ENCODE peak calls at places on chromosomes 7 and 10, in ten cellular contexts. One of them, this sample, is unnamed.
A peak's percentile ranks its signal among the peaks of the same experiment; 100 is the strongest.

GRCh38 chr7:155230169-155230593 is 67.5 kb upstream of the INSIG1 start:
- DNase-seq in mucosa of descending colon: no peak
- DNase-seq in epithelial cell of esophagus: peak; percentile 91
- DNase-seq in foreskin fibroblast: peak; percentile 96
- DNase-seq in WTC11: no peak
- DNase-seq in dorsolateral prefrontal cortex: peak; percentile 89
- DNase-seq in endothelial cell: no peak
- DNase-seq in AG10803: peak; percentile 99
- DNase-seq in IMR-90: peak; percentile 99
- DNase-seq in AG04450: peak; percentile 94
- DNase-seq in this sample: peak; percentile 88

GRCh38 chr7:32256376-32256775 is 186.2 kb upstream of the PDE1C start:
- DNase-seq in mucosa of descending colon: no peak
- DNase-seq in epithelial cell of esophagus: no peak
- DNase-seq in foreskin fibroblast: no peak
- DNase-seq in WTC11: no peak
- DNase-seq in dorsolateral prefrontal cortex: no peak
- DNase-seq in endothelial cell: no peak
- DNase-seq in AG10803: no peak
- DNase-seq in IMR-90: no peak
- DNase-seq in AG04450: no peak
- DNase-seq in this sample: no peak

GRCh38 chr7:77791336-77791735 is 6.9 kb downstream of the TMEM60 start:
- DNase-seq in mucosa of descending colon: no peak
- DNase-seq in epithelial cell of esophagus: no peak
- DNase-seq in foreskin fibroblast: no peak
- DNase-seq in WTC11: no peak
- DNase-seq in dorsolateral prefrontal cortex: no peak
- DNase-seq in endothelial cell: no peak
- DNase-seq in AG10803: no peak
- DNase-seq in IMR-90: no peak
- DNase-seq in AG04450: no peak
- DNase-seq in this sample: no peak

GRCh38 chr10:93580824-93581223 is 14.4 kb downstream of the FFAR4 start:
- DNase-seq in mucosa of descending colon: no peak
- DNase-seq in epithelial cell of esophagus: no peak
- DNase-seq in foreskin fibroblast: peak; percentile 44
- DNase-seq in WTC11: peak; percentile 31
- DNase-seq in dorsolateral prefrontal cortex: peak; percentile 67
- DNase-seq in endothelial cell: peak; percentile 21
- DNase-seq in AG10803: no peak
- DNase-seq in IMR-90: peak; percentile 33
- DNase-seq in AG04450: no peak
- DNase-seq in this sample: no peak

GRCh38 chr7:134892002-134892693 is 94.2 kb upstream of the AGBL3 start:
- DNase-seq in mucosa of descending colon: no peak
- DNase-seq in epithelial cell of esophagus: no peak
- DNase-seq in foreskin fibroblast: peak; percentile 86
- DNase-seq in WTC11: no peak
- DNase-seq in dorsolateral prefrontal cortex: no peak
- DNase-seq in endothelial cell: no peak
- DNase-seq in AG10803: peak; percentile 89
- DNase-seq in IMR-90: peak; percentile 54
- DNase-seq in AG04450: peak; percentile 48
- DNase-seq in this sample: peak; percentile 89

GRCh38 chr10:50396491-50397311 is 145.4 kb upstream of the ASAH2 start:
- DNase-seq in mucosa of descending colon: no peak
- DNase-seq in epithelial cell of esophagus: peak; percentile 55
- DNase-seq in foreskin fibroblast: peak; percentile 58
- DNase-seq in WTC11: no peak
- DNase-seq in dorsolateral prefrontal cortex: no peak
- DNase-seq in endothelial cell: no peak
- DNase-seq in AG10803: peak; percentile 56
- DNase-seq in IMR-90: peak; percentile 74
- DNase-seq in AG04450: no peak
- DNase-seq in this sample: no peak

GRCh38 chr7:14598978-14599377 is 303.6 kb downstream of the DGKB start:
- DNase-seq in mucosa of descending colon: no peak
- DNase-seq in epithelial cell of esophagus: peak; percentile 53
- DNase-seq in foreskin fibroblast: peak; percentile 82
- DNase-seq in WTC11: no peak
- DNase-seq in dorsolateral prefrontal cortex: no peak
- DNase-seq in endothelial cell: no peak
- DNase-seq in AG10803: peak; percentile 18
- DNase-seq in IMR-90: peak; percentile 60
- DNase-seq in AG04450: peak; percentile 21
- DNase-seq in this sample: no peak

GRCh38 chr10:9305018-9305655 is 1250.6 kb downstream of the GATA3 start:
- DNase-seq in mucosa of descending colon: no peak
- DNase-seq in epithelial cell of esophagus: peak; percentile 47
- DNase-seq in foreskin fibroblast: peak; percentile 49
- DNase-seq in WTC11: no peak
- DNase-seq in dorsolateral prefrontal cortex: no peak
- DNase-seq in endothelial cell: no peak
- DNase-seq in AG10803: peak; percentile 36
- DNase-seq in IMR-90: peak; percentile 19
- DNase-seq in AG04450: no peak
- DNase-seq in this sample: no peak

GRCh38 chr7:79507161-79507560 is 53.7 kb upstream of the MAGI2 start:
- DNase-seq in mucosa of descending colon: no peak
- DNase-seq in epithelial cell of esophagus: no peak
- DNase-seq in foreskin fibroblast: no peak
- DNase-seq in WTC11: no peak
- DNase-seq in dorsolateral prefrontal cortex: no peak
- DNase-seq in endothelial cell: no peak
- DNase-seq in AG10803: no peak
- DNase-seq in IMR-90: no peak
- DNase-seq in AG04450: no peak
- DNase-seq in this sample: no peak

GRCh38 chr10:88271736-88272135 is 311.4 kb downstream of the RNLS start:
- DNase-seq in mucosa of descending colon: no peak
- DNase-seq in epithelial cell of esophagus: peak; percentile 55
- DNase-seq in foreskin fibroblast: peak; percentile 73
- DNase-seq in WTC11: no peak
- DNase-seq in dorsolateral prefrontal cortex: no peak
- DNase-seq in endothelial cell: no peak
- DNase-seq in AG10803: peak; percentile 64
- DNase-seq in IMR-90: peak; percentile 43
- DNase-seq in AG04450: no peak
- DNase-seq in this sample: no peak

GRCh38 chr10:125118701-125119100 is 41.7 kb downstream of the CTBP2 start:
- DNase-seq in mucosa of descending colon: no peak
- DNase-seq in epithelial cell of esophagus: no peak
- DNase-seq in foreskin fibroblast: no peak
- DNase-seq in WTC11: no peak
- DNase-seq in dorsolateral prefrontal cortex: no peak
- DNase-seq in endothelial cell: no peak
- DNase-seq in AG10803: no peak
- DNase-seq in IMR-90: no peak
- DNase-seq in AG04450: no peak
- DNase-seq in this sample: no peak

GRCh38 chr7:7274782-7275181 is 92.4 kb downstream of the C1GALT1 start:
- DNase-seq in mucosa of descending colon: no peak
- DNase-seq in epithelial cell of esophagus: peak; percentile 36
- DNase-seq in foreskin fibroblast: peak; percentile 86
- DNase-seq in WTC11: no peak
- DNase-seq in dorsolateral prefrontal cortex: no peak
- DNase-seq in endothelial cell: no peak
- DNase-seq in AG10803: peak; percentile 36
- DNase-seq in IMR-90: peak; percentile 33
- DNase-seq in AG04450: no peak
- DNase-seq in this sample: no peak

GRCh38 chr7:90412458-90413184 is 9.4 kb downstream of the CLDN12 start:
- DNase-seq in mucosa of descending colon: peak; percentile 65
- DNase-seq in epithelial cell of esophagus: peak; percentile 41
- DNase-seq in foreskin fibroblast: peak; percentile 15
- DNase-seq in WTC11: peak; percentile 54
- DNase-seq in dorsolateral prefrontal cortex: no peak
- DNase-seq in endothelial cell: peak; percentile 22
- DNase-seq in AG10803: peak; percentile 10
- DNase-seq in IMR-90: no peak
- DNase-seq in AG04450: no peak
- DNase-seq in this sample: no peak

GRCh38 chr10:92238586-92239098 is 52.2 kb downstream of the CPEB3 start:
- DNase-seq in mucosa of descending colon: peak; percentile 58
- DNase-seq in epithelial cell of esophagus: peak; percentile 97
- DNase-seq in foreskin fibroblast: peak; percentile 67
- DNase-seq in WTC11: no peak
- DNase-seq in dorsolateral prefrontal cortex: peak; percentile 32
- DNase-seq in endothelial cell: no peak
- DNase-seq in AG10803: peak; percentile 88
- DNase-seq in IMR-90: peak; percentile 43
- DNase-seq in AG04450: no peak
- DNase-seq in this sample: no peak

GRCh38 chr10:86756511-86757109 is at the start of gene BMPR1A:
- DNase-seq in mucosa of descending colon: no peak
- DNase-seq in epithelial cell of esophagus: peak; percentile 89
- DNase-seq in foreskin fibroblast: peak; percentile 50
- DNase-seq in WTC11: peak; percentile 93
- DNase-seq in dorsolateral prefrontal cortex: no peak
- DNase-seq in endothelial cell: no peak
- DNase-seq in AG10803: peak; percentile 85
- DNase-seq in IMR-90: peak; percentile 86
- DNase-seq in AG04450: peak; percentile 43
- DNase-seq in this sample: no peak

GRCh38 chr7:51040777-51041176 is 258.1 kb upstream of the GRB10 start:
- DNase-seq in mucosa of descending colon: no peak
- DNase-seq in epithelial cell of esophagus: no peak
- DNase-seq in foreskin fibroblast: peak; percentile 59
- DNase-seq in WTC11: no peak
- DNase-seq in dorsolateral prefrontal cortex: no peak
- DNase-seq in endothelial cell: no peak
- DNase-seq in AG10803: peak; percentile 60
- DNase-seq in IMR-90: no peak
- DNase-seq in AG04450: no peak
- DNase-seq in this sample: no peak

GRCh38 chr7:50216626-50217025 is 87.9 kb upstream of the IKZF1 start:
- DNase-seq in mucosa of descending colon: no peak
- DNase-seq in epithelial cell of esophagus: no peak
- DNase-seq in foreskin fibroblast: no peak
- DNase-seq in WTC11: no peak
- DNase-seq in dorsolateral prefrontal cortex: no peak
- DNase-seq in endothelial cell: no peak
- DNase-seq in AG10803: no peak
- DNase-seq in IMR-90: no peak
- DNase-seq in AG04450: no peak
- DNase-seq in this sample: no peak

GRCh38 chr7:71486856-71487628 is 355.1 kb downstream of the GALNT17 start:
- DNase-seq in mucosa of descending colon: peak; percentile 55
- DNase-seq in epithelial cell of esophagus: no peak
- DNase-seq in foreskin fibroblast: peak; percentile 68
- DNase-seq in WTC11: no peak
- DNase-seq in dorsolateral prefrontal cortex: peak; percentile 19
- DNase-seq in endothelial cell: no peak
- DNase-seq in AG10803: peak; percentile 96
- DNase-seq in IMR-90: no peak
- DNase-seq in AG04450: no peak
- DNase-seq in this sample: peak; percentile 30

GRCh38 chr10:19347592-19347991 is 299.0 kb downstream of the MALRD1 start:
- DNase-seq in mucosa of descending colon: no peak
- DNase-seq in epithelial cell of esophagus: peak; percentile 3
- DNase-seq in foreskin fibroblast: no peak
- DNase-seq in WTC11: no peak
- DNase-seq in dorsolateral prefrontal cortex: no peak
- DNase-seq in endothelial cell: peak; percentile 12
- DNase-seq in AG10803: no peak
- DNase-seq in IMR-90: no peak
- DNase-seq in AG04450: no peak
- DNase-seq in this sample: no peak
- TF ChIP-seq CTCF in mucosa of descending colon: no peak
- TF ChIP-seq CTCF in epithelial cell of esophagus: peak; percentile 24
- TF ChIP-seq CTCF in foreskin fibroblast: no peak
- TF ChIP-seq CTCF in WTC11: no peak
- TF ChIP-seq CTCF in dorsolateral prefrontal cortex: no peak
- TF ChIP-seq CTCF in endothelial cell: no peak
- TF ChIP-seq CTCF in AG10803: peak; percentile 6
- TF ChIP-seq CTCF in IMR-90: peak; percentile 19
- TF ChIP-seq CTCF in AG04450: peak; percentile 47
- TF ChIP-seq CTCF in this sample: peak; percentile 11

DNA sequence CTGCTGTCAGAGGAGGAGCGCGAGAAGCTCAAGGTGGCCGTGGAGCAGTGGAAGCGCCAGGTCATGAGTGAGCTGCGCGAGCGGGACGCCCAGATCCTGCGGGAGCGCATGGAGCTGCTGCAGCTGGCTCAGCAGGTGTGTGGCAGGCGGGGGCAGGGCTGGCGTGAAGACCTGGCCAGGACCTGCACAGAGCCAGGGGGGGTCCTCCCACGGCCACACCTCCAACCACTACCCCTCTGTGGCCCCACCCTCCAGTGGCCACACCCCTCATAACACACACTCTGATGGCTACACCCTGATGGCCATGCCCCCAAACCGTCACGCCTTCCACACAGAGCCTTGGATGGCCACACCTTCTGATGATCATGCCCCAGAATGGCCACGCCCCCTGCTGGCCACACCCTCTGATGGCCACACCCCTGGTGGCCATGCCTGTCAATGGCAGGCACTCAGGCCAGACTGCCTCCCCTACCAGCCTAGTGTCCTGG is 23.4 kb upstream of the DPYSL4 start:
- DNase-seq in mucosa of descending colon: peak; percentile 82
- DNase-seq in epithelial cell of esophagus: no peak
- DNase-seq in foreskin fibroblast: no peak
- DNase-seq in WTC11: peak; percentile 88
- DNase-seq in dorsolateral prefrontal cortex: no peak
- DNase-seq in endothelial cell: peak; percentile 59
- DNase-seq in AG10803: no peak
- DNase-seq in IMR-90: no peak
- DNase-seq in AG04450: no peak
- DNase-seq in this sample: no peak
- TF ChIP-seq CTCF in mucosa of descending colon: no peak
- TF ChIP-seq CTCF in epithelial cell of esophagus: no peak
- TF ChIP-seq CTCF in foreskin fibroblast: no peak
- TF ChIP-seq CTCF in WTC11: peak; percentile 71
- TF ChIP-seq CTCF in dorsolateral prefrontal cortex: peak; percentile 40
- TF ChIP-seq CTCF in endothelial cell: peak; percentile 92
- TF ChIP-seq CTCF in AG10803: no peak
- TF ChIP-seq CTCF in IMR-90: no peak
- TF ChIP-seq CTCF in AG04450: peak; percentile 7
- TF ChIP-seq CTCF in this sample: no peak

GRCh38 chr7:95457947-95458346 is 23.1 kb upstream of the PON2 start:
- DNase-seq in mucosa of descending colon: no peak
- DNase-seq in epithelial cell of esophagus: no peak
- DNase-seq in foreskin fibroblast: no peak
- DNase-seq in WTC11: no peak
- DNase-seq in dorsolateral prefrontal cortex: no peak
- DNase-seq in endothelial cell: no peak
- DNase-seq in AG10803: no peak
- DNase-seq in IMR-90: no peak
- DNase-seq in AG04450: no peak
- DNase-seq in this sample: no peak

GRCh38 chr7:95454438-95454837 is 19.6 kb upstream of the PON2 start:
- DNase-seq in mucosa of descending colon: no peak
- DNase-seq in epithelial cell of esophagus: no peak
- DNase-seq in foreskin fibroblast: no peak
- DNase-seq in WTC11: no peak
- DNase-seq in dorsolateral prefrontal cortex: no peak
- DNase-seq in endothelial cell: no peak
- DNase-seq in AG10803: no peak
- DNase-seq in IMR-90: no peak
- DNase-seq in AG04450: no peak
- DNase-seq in this sample: no peak
- TF ChIP-seq CTCF in mucosa of descending colon: no peak
- TF ChIP-seq CTCF in epithelial cell of esophagus: no peak
- TF ChIP-seq CTCF in foreskin fibroblast: no peak
- TF ChIP-seq CTCF in WTC11: no peak
- TF ChIP-seq CTCF in dorsolateral prefrontal cortex: no peak
- TF ChIP-seq CTCF in endothelial cell: no peak
- TF ChIP-seq CTCF in AG10803: no peak
- TF ChIP-seq CTCF in IMR-90: no peak
- TF ChIP-seq CTCF in AG04450: no peak
- TF ChIP-seq CTCF in this sample: no peak

GRCh38 chr7:99188221-99188620 is 19.7 kb downstream of the KPNA7 start:
- DNase-seq in mucosa of descending colon: no peak
- DNase-seq in epithelial cell of esophagus: no peak
- DNase-seq in foreskin fibroblast: no peak
- DNase-seq in WTC11: no peak
- DNase-seq in dorsolateral prefrontal cortex: no peak
- DNase-seq in endothelial cell: no peak
- DNase-seq in AG10803: no peak
- DNase-seq in IMR-90: no peak
- DNase-seq in AG04450: no peak
- DNase-seq in this sample: no peak
- TF ChIP-seq CTCF in mucosa of descending colon: no peak
- TF ChIP-seq CTCF in epithelial cell of esophagus: no peak
- TF ChIP-seq CTCF in foreskin fibroblast: no peak
- TF ChIP-seq CTCF in WTC11: no peak
- TF ChIP-seq CTCF in dorsolateral prefrontal cortex: no peak
- TF ChIP-seq CTCF in endothelial cell: no peak
- TF ChIP-seq CTCF in AG10803: no peak
- TF ChIP-seq CTCF in IMR-90: no peak
- TF ChIP-seq CTCF in AG04450: no peak
- TF ChIP-seq CTCF in this sample: no peak

This sample was measured in AG09319.